ENCODE peak calls at places on chromosomes 12 and 14, in eight cellular contexts. C is uterus; T is mammary epithelial cell; X is bronchial epithelial cell; Z is NCI-H1105 treated with DMSO at 0.1 percent for 48 hours; S is lower leg skin; A is effector memory CD4-positive, alpha-beta T cell; O is neural crest cell. U is an unnamed sample.

GRCh38 chr12:3256103-3256551 is 178.9 kb downstream of the TSPAN9 start:
- DNase-seq in T (no peak), Z (no peak), A (no peak), X (no peak), S (no peak), O (no peak), C (no peak), U (no peak)

GRCh38 chr12:11958216-11959091 is 112.3 kb upstream of the BCL2L14 start:
- DNase-seq in C (no peak), X (peak; percentile 93), A (no peak), O (no peak), S (no peak), Z (no peak), T (peak; percentile 96), U (no peak)

GRCh38 chr12:49358548-49359141 is 8.6 kb upstream of the SPATS2 start:
- DNase-seq in X (peak; percentile 60), T (peak; percentile 71), A (peak; percentile 31), S (no peak), O (peak; percentile 57), Z (peak; percentile 62), C (no peak), U (no peak)

GRCh38 chr14:51395361-51395849 is 155.4 kb downstream of the TMX1 start:
- DNase-seq in O (peak; percentile 29), T (peak; percentile 95), C (peak; percentile 58), S (peak; percentile 57), A (no peak), X (peak; percentile 99), Z (peak; percentile 95), U (peak; percentile 11)

GRCh38 chr14:71155743-71156142 is 248.5 kb downstream of the PCNX1 start:
- DNase-seq in S (no peak), X (no peak), A (no peak), C (no peak), T (no peak), Z (no peak), O (no peak), U (no peak)

GRCh38 chr12:121085113-121085841 is 46.2 kb upstream of the OASL start:
- DNase-seq in X (no peak), A (no peak), T (no peak), O (no peak), S (no peak), C (no peak), Z (no peak), U (no peak)

GRCh38 chr14:57871487-57872080 is 5.7 kb upstream of the SLC35F4 start:
- DNase-seq in Z (peak; percentile 24), C (no peak), S (no peak), X (peak; percentile 39), A (no peak), T (peak; percentile 33), O (peak; percentile 29), U (no peak)

GRCh38 chr12:1162083-1162760 is 171.2 kb downstream of the ERC1 start:
- DNase-seq in X (no peak), T (no peak), Z (no peak), O (no peak), A (no peak), C (no peak), S (no peak), U (no peak)

GRCh38 chr14:77307099-77307496 is 13.6 kb downstream of the POMT2 start:
- DNase-seq in A (no peak), T (peak; percentile 57), X (no peak), C (no peak), Z (no peak), O (no peak), S (no peak), U (no peak)

GRCh38 chr12:6336859-6337744 is 4.8 kb downstream of the TNFRSF1A start:
- DNase-seq in S (no peak), X (no peak), O (no peak), T (no peak), Z (no peak), A (peak; percentile 64), C (no peak), U (no peak)

GRCh38 chr14:100237735-100238418 is 1.1 kb upstream of the YY1 start:
- DNase-seq in X (no peak), Z (peak; percentile 47), O (no peak), A (no peak), T (peak; percentile 62), S (peak; percentile 48), C (no peak), U (peak; percentile 51)

GRCh38 chr14:56133547-56133946 is 15.3 kb downstream of the PELI2 start:
- DNase-seq in Z (no peak), O (no peak), X (peak; percentile 36), A (no peak), C (no peak), S (no peak), T (no peak), U (no peak)

GRCh38 chr12:95574030-95574429 is 22.8 kb upstream of the USP44 start:
- DNase-seq in T (no peak), S (no peak), O (no peak), A (no peak), Z (no peak), C (no peak), X (no peak), U (no peak)

GRCh38 chr12:124680863-124681778 is 113.7 kb upstream of the NCOR2 start:
- DNase-seq in C (peak; percentile 73), X (peak; percentile 89), O (peak; percentile 53), T (peak; percentile 97), Z (no peak), S (peak; percentile 87), A (no peak), U (peak; percentile 59)

GRCh38 chr12:68158427-68158826 is 1.1 kb downstream of the IFNG start:
- DNase-seq in A (no peak), O (no peak), C (no peak), Z (no peak), T (peak; percentile 35), X (peak; percentile 52), S (no peak), U (no peak)